ENCODE peak calls at places on chromosomes 12 and 14, in six cellular contexts. I is K562, C is GM12878, E is HCT116, U is H1, A is HepG2. G is an unnamed sample. For H3K4me1, the result is how much of the 10 kb centered on the place peaks cover.

GRCh38 chr14:39091716-39092115 is 11.3 kb downstream of the SEC23A start:
- DNase-seq in I (no peak), C (no peak), A (no peak), E (no peak), U (no peak), G (no peak)

GRCh38 chr14:102774391-102775153 is 2.7 kb upstream of the TRAF3 start:
- DNase-seq in A (peak), U (peak), I (peak), C (peak), E (no peak), G (peak)

GRCh38 chr12:43292699-43293098 is 259.3 kb downstream of the ADAMTS20 start:
- DNase-seq in E (no peak), A (no peak), I (no peak), U (no peak), C (no peak), G (no peak)

GRCh38 chr12:115583591-115583990 is 693.9 kb downstream of the MED13L start:
- DNase-seq in U (no peak), I (no peak), E (no peak), A (no peak), C (no peak), G (no peak)

GRCh38 chr12:23197266-23197665 is 572.3 kb downstream of the ETNK1 start:
- DNase-seq in A (no peak), U (no peak), E (no peak), C (no peak), I (no peak), G (no peak)

GRCh38 chr14:64703393-64704144 is 655 bp upstream of the PLEKHG3 start:
- DNase-seq in E (no peak), A (no peak), C (no peak), I (no peak), U (no peak), G (no peak)

GRCh38 chr14:105316968-105317498 is 2.5 kb downstream of the PACS2 start:
- DNase-seq in I (no peak), C (no peak), U (no peak), E (no peak), A (no peak), G (no peak)

GRCh38 chr12:49348781-49349180 is 2.1 kb downstream of the DNAJC22 start:
- DNase-seq in I (no peak), C (no peak), U (no peak), E (no peak), A (no peak), G (no peak)

GRCh38 chr14:95496111-95496681 is 20.3 kb downstream of the SYNE3 start:
- DNase-seq in I (no peak), U (no peak), A (no peak), E (no peak), C (no peak), G (no peak)

GRCh38 chr12:67355428-67356385 is 86.5 kb downstream of the CAND1 start:
- DNase-seq in A (peak), U (peak), E (peak), I (peak), C (peak), G (peak)

GRCh38 chr12:115413626-115414025 is 729.7 kb upstream of the TBX3 start:
- DNase-seq in E (no peak), I (no peak), A (no peak), C (no peak), U (no peak), G (no peak)

GRCh38 chr14:68530443-68530842 is 262.4 kb downstream of the ZFP36L1 start:
- DNase-seq in A (no peak), E (no peak), C (no peak), I (no peak), U (no peak), G (no peak)

GRCh38 chr12:98698603-98699463 is 53.7 kb downstream of the APAF1 start:
- DNase-seq in U (no peak), C (peak), E (peak), A (peak), I (peak), G (peak)

GRCh38 chr14:99751539-99752485 is 41.4 kb upstream of the EML1 start:
- DNase-seq in I (no peak), C (no peak), A (no peak), E (no peak), U (no peak), G (no peak)

GRCh38 chr12:34395056-34396005 is 373.0 kb downstream of the ALG10 start:
- DNase-seq in I (peak), U (no peak), A (no peak), C (no peak), E (no peak), G (no peak)

DNA sequence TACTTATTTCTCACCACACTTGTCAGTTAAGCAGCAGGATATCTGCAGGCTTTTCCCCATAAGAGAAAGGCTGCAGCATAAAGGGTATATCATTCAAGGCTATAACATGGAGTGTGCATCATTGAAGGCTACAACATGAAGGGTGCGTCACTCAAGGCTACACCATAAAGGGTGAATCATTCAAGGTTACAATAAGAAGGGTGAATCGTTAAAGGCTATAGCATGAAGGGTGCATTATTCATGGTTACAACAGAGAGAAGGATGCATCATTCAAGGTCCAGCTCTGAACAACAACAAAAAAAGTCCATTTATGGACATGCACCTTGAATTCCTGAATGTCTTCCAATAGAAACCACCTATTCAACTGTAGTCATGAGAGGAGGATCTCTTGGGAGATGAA is 32.8 kb upstream of the LUM start:
- DNase-seq in E (no peak), U (no peak), A (no peak), I (no peak), C (no peak), G (no peak)
- H3K9ac ChIP-seq in E (no peak), U (no peak), A (no peak), I (no peak), C (no peak), G (no peak)

GRCh38 chr12:2264622-2265306 is 212.0 kb downstream of the CACNA1C start:
- DNase-seq in I (no peak), C (no peak), A (no peak), U (no peak), E (no peak), G (no peak)
- H3K4me1 ChIP-seq in I (under half), C (under half), A (under half), U (under half), E (under half), G (under half)

DNA sequence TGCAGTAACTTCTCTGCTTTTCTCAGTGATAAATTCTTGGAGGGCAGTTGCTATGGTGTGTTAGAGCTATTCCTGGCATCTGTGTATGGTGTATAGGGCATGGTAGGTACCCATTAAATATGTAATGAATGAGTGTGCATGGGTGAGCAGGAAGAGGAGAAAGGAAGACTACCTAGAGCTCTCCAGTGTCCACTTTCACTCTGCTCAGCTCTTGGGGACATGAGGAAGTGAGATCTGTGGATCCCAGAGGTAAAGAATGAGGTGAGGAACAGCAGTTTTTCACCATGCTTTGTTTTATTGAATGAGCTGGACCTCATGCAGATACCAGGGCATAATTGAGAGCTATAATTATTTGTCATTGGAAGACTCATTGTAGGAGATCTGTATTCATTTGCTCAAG is 444.8 kb upstream of the RGS6 start:
- DNase-seq in A (no peak), C (no peak), U (no peak), I (no peak), E (no peak), G (no peak)
- TF ChIP-seq ZNF274 in A (no peak), C (no peak), U (no peak), I (no peak), E (no peak), G (no peak)

GRCh38 chr12:131380961-131381705 is 329.8 kb upstream of the SFSWAP start:
- DNase-seq in C (no peak), I (no peak), U (no peak), E (no peak), A (no peak), G (no peak)

GRCh38 chr12:131380220-131380957 is 330.5 kb upstream of the SFSWAP start:
- DNase-seq in I (no peak), A (no peak), U (no peak), E (no peak), C (no peak), G (no peak)

GRCh38 chr12:131378176-131378842 is 332.6 kb upstream of the SFSWAP start:
- DNase-seq in A (no peak), C (no peak), I (no peak), E (no peak), U (no peak), G (no peak)

GRCh38 chr12:131379758-131380157 is 331.1 kb upstream of the SFSWAP start:
- DNase-seq in C (no peak), I (no peak), E (no peak), A (no peak), U (no peak), G (no peak)

DNA sequence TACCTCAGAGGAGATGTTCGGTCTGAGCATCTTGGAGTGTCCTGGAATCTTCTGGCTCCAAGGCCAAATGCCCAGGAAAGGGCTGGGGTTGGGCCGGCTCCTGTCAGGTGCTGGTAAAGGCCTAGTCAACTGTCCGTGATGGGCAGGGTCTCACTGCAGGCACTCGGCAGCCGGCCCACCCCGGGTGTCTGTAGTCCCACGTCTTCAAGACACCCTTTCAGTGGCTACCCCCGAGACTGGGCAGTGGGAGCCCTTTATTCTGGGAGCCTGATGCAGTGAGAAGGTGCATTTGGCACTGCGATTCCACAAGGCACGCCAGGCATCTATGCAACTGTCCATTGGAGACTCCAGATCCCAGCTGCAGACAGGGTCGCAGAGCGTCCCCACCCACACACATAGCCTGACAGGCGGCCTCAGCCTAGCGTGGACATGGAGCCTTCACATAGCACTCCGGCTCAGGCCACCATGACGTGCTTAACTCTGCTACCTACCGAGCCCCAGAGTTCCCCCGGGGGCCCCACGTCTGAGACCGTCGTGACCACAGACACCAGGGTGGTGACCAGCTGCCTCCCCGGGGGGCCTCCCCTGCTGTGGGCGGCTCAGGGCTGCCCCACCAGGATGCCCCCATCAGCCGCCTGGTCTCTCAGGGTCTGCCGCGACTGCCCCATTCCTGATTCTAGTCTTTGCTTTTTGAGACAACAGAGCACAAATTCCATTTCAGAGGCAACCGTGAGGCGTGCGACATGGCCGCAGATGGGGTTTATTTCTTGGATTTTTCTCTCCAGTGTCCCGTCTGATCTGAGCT is 331.8 kb upstream of the SFSWAP start:
- DNase-seq in E (no peak), U (no peak), I (no peak), A (no peak), C (no peak), G (no peak)
- H3K9ac ChIP-seq in E (no peak), U (no peak), I (peak), A (no peak), C (no peak), G (no peak)

DNA sequence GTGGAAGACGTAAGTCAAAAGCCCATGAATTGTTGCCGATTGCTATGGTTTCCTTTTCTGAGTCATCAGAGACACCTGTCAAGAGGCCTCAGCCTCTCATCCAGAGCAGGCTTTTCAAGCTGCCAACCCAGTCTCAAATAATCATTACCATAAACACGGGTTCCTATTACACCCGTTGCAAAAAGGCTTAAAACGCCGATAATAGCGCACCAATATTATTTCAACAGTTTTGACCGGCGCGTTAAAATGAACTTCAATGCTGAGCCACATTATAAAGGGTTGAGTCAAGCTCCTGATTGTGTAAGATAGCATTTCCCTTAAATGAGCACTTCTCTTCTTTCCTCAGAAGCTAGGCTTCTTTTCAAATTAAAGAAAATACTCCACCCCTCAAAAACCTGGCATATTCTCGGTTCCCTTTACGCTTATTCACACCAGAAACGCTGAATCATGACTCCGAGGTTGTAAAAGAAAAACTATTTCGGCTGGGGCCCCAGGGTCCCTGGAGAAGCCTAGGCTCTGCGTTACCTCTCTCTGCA is 1.4 kb downstream of the TMTC1 start:
- DNase-seq in U (no peak), A (no peak), I (no peak), C (no peak), E (no peak), G (no peak)
- H3K4me1 ChIP-seq in U (under half), A (under half), I (under half), C (under half), E (under half), G (under half)

G was measured in NT2/D1.